ENCODE peak calls at places on chromosomes 6 and 20, in nine cellular contexts. M is PC-3, N is OCI-LY7, G is GM23248, R is HCT116, W is SK-N-SH, B is Karpas-422, E is GM23338, I is MM.1S. F is an unnamed sample. For H3K9me2 and H3K4me1, the result is how much of the 10 kb centered on the place peaks cover.

GRCh38 chr6:27810768-27811298 is 101.4 kb downstream of the OR2B2 start:
- DNase-seq in M (peak), I (peak), N (peak), E (peak), W (no peak), G (no peak), B (peak), R (no peak), F (no peak)

GRCh38 chr6:16551466-16551865 is 209.8 kb downstream of the ATXN1 start:
- DNase-seq in R (no peak), M (no peak), I (no peak), G (no peak), W (no peak), E (no peak), B (no peak), N (no peak), F (no peak)

GRCh38 chr6:1825277-1825676 is 215.6 kb downstream of the FOXC1 start:
- DNase-seq in R (no peak), M (no peak), I (no peak), E (no peak), N (peak), G (no peak), B (no peak), W (no peak), F (no peak)

GRCh38 chr6:163306000-163306399 is 108.5 kb upstream of the QKI start:
- DNase-seq in B (no peak), N (no peak), W (no peak), E (no peak), M (no peak), I (no peak), G (no peak), R (no peak), F (no peak)

GRCh38 chr20:58986286-58986967 is 5.4 kb downstream of the NELFCD start:
- DNase-seq in I (no peak), E (no peak), R (no peak), W (no peak), M (no peak), N (no peak), B (no peak), G (no peak), F (no peak)

GRCh38 chr6:106154326-106154725 is 68.2 kb downstream of the PRDM1 start:
- DNase-seq in I (peak), R (no peak), W (no peak), M (no peak), G (no peak), B (no peak), E (peak), N (no peak), F (no peak)

GRCh38 chr6:137086031-137086430 is 41.3 kb upstream of the IL20RA start:
- DNase-seq in N (no peak), W (no peak), I (no peak), M (no peak), B (no peak), E (no peak), G (no peak), R (no peak), F (no peak)

GRCh38 chr6:119079288-119079809 is 885 bp upstream of the FAM184A start:
- DNase-seq in E (no peak), M (peak), G (peak), R (no peak), N (no peak), I (no peak), W (no peak), B (no peak), F (peak)

GRCh38 chr6:164889980-164890379 is 419.4 kb downstream of the C6orf118 start:
- DNase-seq in W (no peak), B (no peak), R (no peak), M (no peak), G (no peak), I (no peak), E (no peak), N (no peak), F (no peak)

GRCh38 chr6:79946242-79946641 is 1.1 kb downstream of the ELOVL4 start:
- DNase-seq in R (no peak), I (peak), W (peak), N (peak), E (peak), G (peak), B (peak), M (peak), F (peak)

GRCh38 chr6:157527471-157527907 is 146.5 kb downstream of the ZDHHC14 start:
- DNase-seq in E (no peak), G (no peak), M (no peak), W (no peak), R (no peak), N (peak), B (no peak), I (peak), F (no peak)

GRCh38 chr6:12605888-12606345 is 110.7 kb upstream of the PHACTR1 start:
- DNase-seq in I (peak), E (peak), R (peak), B (peak), W (peak), N (peak), G (peak), M (peak), F (peak)

GRCh38 chr6:43744931-43745727 is 24.9 kb upstream of the VEGFA start:
- DNase-seq in E (no peak), R (no peak), I (no peak), B (no peak), W (peak), N (no peak), G (no peak), M (peak), F (no peak)

GRCh38 chr20:38674178-38675133 is 49.8 kb upstream of the SLC32A1 start:
- DNase-seq in I (no peak), W (peak), G (peak), N (peak), R (no peak), E (peak), M (no peak), B (no peak), F (peak)

GRCh38 chr20:719816-720215 is 44.2 kb upstream of the SCRT2 start:
- DNase-seq in B (no peak), N (no peak), R (no peak), I (no peak), G (no peak), M (no peak), E (no peak), W (no peak), F (no peak)

GRCh38 chr20:32165836-32166545 is 41.6 kb downstream of the PLAGL2 start:
- DNase-seq in G (no peak), M (no peak), R (no peak), I (no peak), N (no peak), E (no peak), B (no peak), W (no peak), F (no peak)

GRCh38 chr20:43528258-43528875 is 20.9 kb downstream of the L3MBTL1 start:
- DNase-seq in G (no peak), R (no peak), I (no peak), M (no peak), E (no peak), B (no peak), W (no peak), N (no peak), F (no peak)

GRCh38 chr20:35443003-35443402 is 5.0 kb upstream of the GDF5 start:
- DNase-seq in B (no peak), R (no peak), W (peak), M (no peak), E (no peak), N (no peak), G (peak), I (no peak), F (no peak)

GRCh38 chr20:4063631-4064030 is 48.3 kb upstream of the RNF24 start:
- DNase-seq in E (peak), I (no peak), N (no peak), W (no peak), R (no peak), M (no peak), G (peak), B (no peak), F (no peak)

GRCh38 chr6:169960531-169960890 is 209.1 kb downstream of the ERMARD start:
- DNase-seq in N (no peak), G (no peak), M (no peak), E (no peak), R (no peak), I (no peak), W (peak), B (no peak), F (no peak)

GRCh38 chr20:61244213-61244612 is 7.8 kb upstream of the CDH4 start:
- DNase-seq in N (no peak), G (no peak), W (no peak), M (no peak), B (no peak), I (no peak), E (no peak), R (no peak), F (no peak)

GRCh38 chr20:1206749-1207148 is 3.5 kb downstream of the C20orf202 start:
- DNase-seq in G (peak), M (no peak), B (no peak), R (no peak), N (no peak), E (no peak), W (no peak), I (no peak), F (no peak)

GRCh38 chr20:2169456-2170088 is 67.9 kb downstream of the STK35 start:
- DNase-seq in I (no peak), R (no peak), M (no peak), N (no peak), W (no peak), E (no peak), G (no peak), B (no peak), F (no peak)

GRCh38 chr6:168057836-168058235 is 21.2 kb downstream of the FRMD1 start:
- DNase-seq in M (no peak), E (no peak), W (no peak), B (no peak), R (no peak), N (no peak), I (no peak), G (no peak), F (no peak)

GRCh38 chr20:18166241-18166881 is 28.7 kb downstream of the KAT14 start:
- DNase-seq in M (no peak), G (no peak), N (no peak), W (no peak), R (no peak), I (no peak), B (no peak), E (peak), F (no peak)

GRCh38 chr6:53598584-53598983 is 53.7 kb upstream of the GCLC start:
- DNase-seq in E (no peak), N (no peak), R (no peak), M (no peak), G (no peak), I (no peak), W (no peak), B (no peak), F (peak)

GRCh38 chr20:47748851-47749250 is 36.4 kb downstream of the SULF2 start:
- DNase-seq in G (no peak), B (no peak), E (no peak), I (no peak), W (no peak), R (no peak), M (no peak), N (no peak), F (no peak)

GRCh38 chr6:153931431-153931830 is 107.6 kb upstream of the OPRM1 start:
- DNase-seq in W (no peak), R (no peak), E (no peak), B (no peak), G (no peak), M (no peak), N (no peak), I (no peak), F (no peak)

GRCh38 chr6:12060780-12061619 is 48.9 kb downstream of the HIVEP1 start:
- DNase-seq in G (no peak), B (peak), E (peak), W (no peak), I (peak), R (no peak), M (no peak), N (peak), F (peak)

DNA sequence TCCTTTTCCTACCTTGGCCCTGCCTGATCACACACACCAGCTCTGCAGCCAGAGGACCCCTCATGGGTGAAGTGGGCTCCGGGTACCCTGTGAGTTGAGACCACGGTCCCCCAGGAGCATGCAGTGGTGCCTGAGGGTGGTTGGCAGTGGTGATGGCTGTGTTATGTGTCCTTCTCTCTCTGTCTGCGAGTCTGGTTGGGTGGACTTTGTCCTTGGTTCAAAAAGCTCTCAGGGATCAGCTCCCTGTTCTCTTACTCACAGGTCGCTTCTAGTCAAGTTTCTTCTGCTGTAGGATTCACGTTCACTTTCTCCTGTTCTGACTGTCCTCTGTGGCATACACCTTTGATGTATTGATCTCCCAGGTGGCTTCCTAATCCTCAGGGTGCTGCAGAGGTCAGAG is 84.6 kb downstream of the TXNDC5 start:
- DNase-seq in W (no peak), N (no peak), R (no peak), E (no peak), M (no peak), I (no peak), G (no peak), B (no peak), F (no peak)
- H3K9me2 ChIP-seq in W (under half), N (under half), R (under half), E (under half), M (under half), I (under half), G (under half), B (under half), F (under half)

GRCh38 chr20:48759631-48760245 is 68.1 kb downstream of the PREX1 start:
- DNase-seq in N (peak), M (no peak), I (no peak), B (no peak), G (no peak), W (no peak), E (no peak), R (no peak), F (no peak)
- H3K4me1 ChIP-seq in N (under half), M (under half), I (under half), B (under half), G (under half), W (under half), E (under half), R (under half), F (under half)

GRCh38 chr6:84019812-84020211 is 13.8 kb upstream of the MRAP2 start:
- DNase-seq in E (no peak), G (no peak), R (no peak), N (no peak), B (no peak), M (no peak), I (no peak), W (no peak), F (no peak)

GRCh38 chr6:84019171-84019570 is 14.4 kb upstream of the MRAP2 start:
- DNase-seq in R (no peak), G (no peak), I (no peak), N (no peak), M (no peak), B (no peak), W (no peak), E (peak), F (no peak)

GRCh38 chr6:84017709-84018452 is 15.7 kb upstream of the MRAP2 start:
- DNase-seq in N (no peak), R (no peak), I (peak), W (no peak), E (no peak), G (no peak), B (no peak), M (no peak), F (no peak)

GRCh38 chr6:84016029-84016428 is 17.5 kb upstream of the MRAP2 start:
- DNase-seq in R (no peak), I (no peak), W (peak), E (no peak), G (no peak), B (no peak), M (no peak), N (no peak), F (no peak)

DNA sequence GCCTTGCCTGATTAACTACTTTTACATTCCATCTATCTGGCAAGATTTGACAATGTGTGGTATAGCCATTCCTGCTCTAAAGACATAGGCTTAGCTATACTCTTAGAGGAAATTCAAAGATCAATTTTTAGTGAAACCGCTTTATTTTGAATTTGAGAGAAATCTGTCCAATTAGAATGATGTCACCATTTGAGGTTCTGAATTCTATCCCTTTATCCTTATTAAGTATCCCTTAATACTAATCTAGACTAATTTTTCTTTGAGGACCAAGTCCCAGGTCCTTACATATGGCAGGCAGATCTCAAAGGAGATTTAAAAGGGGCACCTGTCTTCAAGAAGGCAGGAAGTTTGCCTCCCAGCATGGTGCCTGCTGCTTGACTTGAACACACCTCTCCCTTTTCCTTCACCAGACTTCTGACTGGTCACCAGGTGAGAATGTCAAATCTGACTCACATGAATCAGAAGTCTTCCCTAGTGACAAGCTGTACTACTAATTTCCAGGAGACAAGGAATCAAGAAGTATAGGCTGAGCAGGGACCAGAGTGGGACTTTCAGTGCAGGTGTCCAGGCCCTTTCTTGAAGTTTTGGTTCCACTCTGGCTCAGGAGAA is 15.0 kb upstream of the MRAP2 start:
- DNase-seq in R (peak), B (no peak), M (peak), G (no peak), N (no peak), W (no peak), I (no peak), E (peak), F (no peak)
- H3K27ac ChIP-seq in R (no peak), B (no peak), M (no peak), G (no peak), N (no peak), W (no peak), I (no peak), E (no peak), F (no peak)

GRCh38 chr6:35236223-35236622 is 22.5 kb downstream of the SCUBE3 start:
- DNase-seq in M (no peak), R (no peak), W (no peak), G (no peak), E (no peak), B (no peak), N (no peak), I (no peak), F (no peak)
- H3K9me2 ChIP-seq in M (under half), R (under half), W (under half), G (under half), E (under half), B (under half), N (under half), I (under half), F (under half)

GRCh38 chr6:15434263-15434662 is 188.4 kb downstream of the JARID2 start:
- DNase-seq in M (no peak), N (no peak), R (no peak), W (no peak), G (no peak), E (peak), B (no peak), I (peak), F (no peak)

GRCh38 chr6:15431762-15432495 is 186.1 kb downstream of the JARID2 start:
- DNase-seq in W (no peak), I (no peak), N (no peak), E (no peak), G (peak), R (no peak), M (peak), B (no peak), F (peak)

GRCh38 chr6:15434823-15435380 is 189.0 kb downstream of the JARID2 start:
- DNase-seq in M (no peak), B (no peak), I (peak), R (no peak), W (no peak), E (no peak), N (no peak), G (no peak), F (no peak)

GRCh38 chr6:15435468-15435867 is 189.6 kb downstream of the JARID2 start:
- DNase-seq in E (no peak), M (peak), B (no peak), I (no peak), G (no peak), W (no peak), R (no peak), N (no peak), F (no peak)

DNA sequence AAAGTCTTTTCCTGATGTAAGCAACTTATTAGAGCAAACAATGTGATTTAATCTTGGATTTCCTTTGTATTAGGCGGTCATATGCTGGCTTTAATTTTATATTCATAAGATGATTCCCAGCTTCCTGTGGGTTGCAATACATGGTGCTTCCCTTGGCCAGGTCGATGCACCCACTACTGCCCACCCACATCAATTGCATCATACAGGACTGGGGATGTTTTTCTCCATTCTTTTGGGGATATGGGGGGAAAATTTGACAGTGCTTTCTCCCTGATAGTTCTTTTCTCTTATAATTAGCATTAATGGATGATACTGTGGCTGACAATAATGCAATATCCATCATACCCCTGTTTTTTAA is 187.6 kb downstream of the JARID2 start:
- DNase-seq in N (no peak), G (no peak), B (no peak), E (no peak), R (no peak), W (no peak), I (no peak), M (no peak), F (no peak)
- H3K4me1 ChIP-seq in N (under half), G (half or more), B (under half), E (half or more), R (under half), W (under half), I (under half), M (under half), F (under half)

DNA sequence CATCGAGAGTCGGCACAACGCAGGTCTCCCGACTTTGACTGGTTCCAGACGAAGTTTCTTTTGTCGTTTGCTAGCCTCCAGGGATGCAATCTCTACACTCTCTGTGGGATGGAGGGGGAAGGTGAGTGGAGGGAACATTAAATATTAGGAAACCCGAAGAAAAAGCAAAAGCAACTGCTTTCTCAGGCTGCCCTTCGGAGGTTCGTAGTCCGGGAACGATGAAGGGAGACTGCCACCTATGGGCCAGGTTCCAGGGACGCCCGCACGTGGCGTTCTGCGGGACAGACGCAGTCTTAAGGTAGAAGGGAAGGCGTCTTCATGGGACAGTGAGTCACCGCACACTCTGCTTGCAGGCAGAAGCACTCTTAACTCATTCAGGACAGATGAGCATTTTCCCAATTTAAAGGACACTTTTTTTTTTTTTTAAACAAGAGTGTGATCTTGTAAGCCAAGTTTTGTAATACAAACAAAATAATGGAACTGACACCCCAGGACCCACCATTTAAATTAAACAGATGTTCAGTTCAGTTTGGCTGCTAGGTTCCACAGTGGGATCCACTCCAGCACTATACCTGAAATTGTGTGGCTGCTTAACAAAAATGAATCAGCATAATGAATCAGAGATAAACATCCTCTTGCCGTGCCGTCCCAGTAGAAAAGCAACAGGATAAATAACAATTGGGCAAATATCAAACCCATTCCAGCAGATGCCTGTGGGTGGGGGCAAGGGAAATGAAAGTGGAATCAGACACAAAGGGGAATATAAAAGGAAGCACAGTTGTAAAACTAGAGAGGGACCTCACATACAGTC is 65.8 kb upstream of the ARMC2 start:
- DNase-seq in W (peak), M (peak), R (peak), B (peak), I (peak), G (peak), N (peak), E (peak), F (peak)
- H3K27ac ChIP-seq in W (no peak), M (peak), R (peak), B (no peak), I (peak), G (peak), N (no peak), E (no peak), F (peak)